ENCODE peak calls at places on chromosome 17, in ten cellular contexts. J is activated naive CD4-positive, alpha-beta T cell; D is uterus; X is retina; U is activated CD4-positive, CD25-positive, alpha-beta regulatory T cell treated with anti-CD3 and anti-CD28 coated beads, Interleukin-2, amount 50 U/mL, for 72 hours; M is NCI-H460; I is ascending aorta; Z is EL; K is A172; S is fibroblast of the conjunctiva. L is an unnamed sample.
A peak's percentile ranks its signal among the peaks of the same experiment; 100 is the strongest.

GRCh38 chr17:51423421-51424160 is 163.2 kb downstream of the UTP18 start:
- DNase-seq in M (no peak), Z (no peak), D (no peak), I (no peak), S (no peak), K (no peak), J (no peak), U (no peak), X (no peak), L (no peak)

GRCh38 chr17:73025041-73025440 is 67.4 kb downstream of the SLC39A11 start:
- DNase-seq in S (no peak), M (no peak), I (no peak), J (no peak), U (no peak), Z (no peak), X (no peak), D (no peak), K (no peak), L (no peak)

GRCh38 chr17:7356072-7356549 is 1.2 kb downstream of the TMEM95 start:
- DNase-seq in S (no peak), Z (peak; percentile 70), J (peak; percentile 74), M (peak; percentile 75), D (peak; percentile 77), K (peak; percentile 77), X (peak; percentile 87), I (peak; percentile 87), U (peak; percentile 89), L (peak; percentile 82)

GRCh38 chr17:42233148-42233547 is 38.9 kb upstream of the GHDC start:
- DNase-seq in X (no peak), S (no peak), U (no peak), K (peak; percentile 54), I (no peak), J (no peak), D (no peak), Z (peak; percentile 52), M (no peak), L (no peak)

GRCh38 chr17:6489016-6489550 is 44.8 kb downstream of the PIMREG start:
- DNase-seq in S (no peak), U (no peak), K (no peak), Z (no peak), M (no peak), I (no peak), J (no peak), D (no peak), X (no peak), L (no peak)

GRCh38 chr17:29663155-29663554 is 40.4 kb upstream of the CORO6 start:
- DNase-seq in Z (no peak), M (peak; percentile 41), X (no peak), I (no peak), K (no peak), S (no peak), U (no peak), J (no peak), D (no peak), L (no peak)

GRCh38 chr17:45406107-45406506 is 26.6 kb downstream of the ARHGAP27 start:
- DNase-seq in X (no peak), J (no peak), K (no peak), I (no peak), U (no peak), S (no peak), Z (no peak), D (no peak), M (no peak), L (no peak)

GRCh38 chr17:66343531-66344078 is 41.2 kb downstream of the PRKCA start:
- DNase-seq in I (no peak), D (no peak), S (no peak), X (no peak), M (no peak), J (no peak), K (peak; percentile 29), Z (no peak), U (no peak), L (no peak)

GRCh38 chr17:27502526-27503324 is 46.5 kb downstream of the KSR1 start:
- DNase-seq in X (no peak), K (no peak), Z (peak; percentile 84), U (no peak), D (no peak), M (no peak), J (no peak), S (no peak), I (no peak), L (no peak)

L was measured in effector memory CD8-positive, alpha-beta T cell.